ENCODE peak calls at places on chromosomes 1 and 21, in eight cellular contexts. One of them, this sample, is unnamed.

GRCh38 chr1:106022312-106022902 is 1034.1 kb upstream of the PRMT6 start:
- DNase-seq in HCT116: no peak
- DNase-seq in PC-3: peak
- DNase-seq in hepatocyte: peak
- DNase-seq in OCI-LY7: peak
- DNase-seq in SK-N-SH: no peak
- DNase-seq in GM23338: peak
- DNase-seq in neural progenitor cell: no peak
- DNase-seq in this sample: peak

GRCh38 chr1:20153000-20153418 is 13.9 kb downstream of the PLA2G2F start:
- DNase-seq in HCT116: no peak
- DNase-seq in PC-3: no peak
- DNase-seq in hepatocyte: no peak
- DNase-seq in OCI-LY7: no peak
- DNase-seq in SK-N-SH: peak
- DNase-seq in GM23338: peak
- DNase-seq in neural progenitor cell: peak
- DNase-seq in this sample: peak

GRCh38 chr1:43653339-43653738 is 3.4 kb downstream of the KDM4A start:
- DNase-seq in HCT116: no peak
- DNase-seq in PC-3: peak
- DNase-seq in hepatocyte: peak
- DNase-seq in OCI-LY7: peak
- DNase-seq in SK-N-SH: no peak
- DNase-seq in GM23338: peak
- DNase-seq in neural progenitor cell: peak
- DNase-seq in this sample: peak

GRCh38 chr21:42162831-42163510 is 56.0 kb upstream of the ABCG1 start:
- DNase-seq in HCT116: no peak
- DNase-seq in PC-3: peak
- DNase-seq in hepatocyte: no peak
- DNase-seq in OCI-LY7: peak
- DNase-seq in SK-N-SH: no peak
- DNase-seq in GM23338: no peak
- DNase-seq in neural progenitor cell: no peak
- DNase-seq in this sample: peak

GRCh38 chr1:15206418-15207030 is 40.5 kb upstream of the FHAD1 start:
- DNase-seq in HCT116: no peak
- DNase-seq in PC-3: peak
- DNase-seq in hepatocyte: no peak
- DNase-seq in OCI-LY7: no peak
- DNase-seq in SK-N-SH: no peak
- DNase-seq in GM23338: peak
- DNase-seq in neural progenitor cell: peak
- DNase-seq in this sample: no peak

GRCh38 chr1:92277105-92277504 is 21.7 kb downstream of the GLMN start:
- DNase-seq in HCT116: no peak
- DNase-seq in PC-3: peak
- DNase-seq in hepatocyte: no peak
- DNase-seq in OCI-LY7: no peak
- DNase-seq in SK-N-SH: no peak
- DNase-seq in GM23338: no peak
- DNase-seq in neural progenitor cell: no peak
- DNase-seq in this sample: peak

GRCh38 chr1:154466136-154466665 is 35.8 kb upstream of the TDRD10 start:
- DNase-seq in HCT116: no peak
- DNase-seq in PC-3: no peak
- DNase-seq in hepatocyte: no peak
- DNase-seq in OCI-LY7: no peak
- DNase-seq in SK-N-SH: no peak
- DNase-seq in GM23338: no peak
- DNase-seq in neural progenitor cell: no peak
- DNase-seq in this sample: no peak

GRCh38 chr1:118077331-118078055 is 107.5 kb downstream of the SPAG17 start:
- DNase-seq in HCT116: peak
- DNase-seq in PC-3: peak
- DNase-seq in hepatocyte: peak
- DNase-seq in OCI-LY7: no peak
- DNase-seq in SK-N-SH: no peak
- DNase-seq in GM23338: peak
- DNase-seq in neural progenitor cell: peak
- DNase-seq in this sample: peak

GRCh38 chr1:21576031-21576797 is 67.0 kb downstream of the ALPL start:
- DNase-seq in HCT116: no peak
- DNase-seq in PC-3: no peak
- DNase-seq in hepatocyte: no peak
- DNase-seq in OCI-LY7: no peak
- DNase-seq in SK-N-SH: no peak
- DNase-seq in GM23338: no peak
- DNase-seq in neural progenitor cell: no peak
- DNase-seq in this sample: no peak

GRCh38 chr1:221834698-221835538 is 93.0 kb upstream of the DUSP10 start:
- DNase-seq in HCT116: no peak
- DNase-seq in PC-3: peak
- DNase-seq in hepatocyte: no peak
- DNase-seq in OCI-LY7: no peak
- DNase-seq in SK-N-SH: no peak
- DNase-seq in GM23338: peak
- DNase-seq in neural progenitor cell: no peak
- DNase-seq in this sample: no peak

GRCh38 chr1:170790651-170791071 is 126.7 kb downstream of the PRRX1 start:
- DNase-seq in HCT116: no peak
- DNase-seq in PC-3: no peak
- DNase-seq in hepatocyte: no peak
- DNase-seq in OCI-LY7: no peak
- DNase-seq in SK-N-SH: no peak
- DNase-seq in GM23338: no peak
- DNase-seq in neural progenitor cell: no peak
- DNase-seq in this sample: peak

GRCh38 chr1:61119085-61119484 is 36.7 kb downstream of the NFIA start:
- DNase-seq in HCT116: no peak
- DNase-seq in PC-3: no peak
- DNase-seq in hepatocyte: peak
- DNase-seq in OCI-LY7: no peak
- DNase-seq in SK-N-SH: no peak
- DNase-seq in GM23338: no peak
- DNase-seq in neural progenitor cell: no peak
- DNase-seq in this sample: no peak

GRCh38 chr1:168206111-168206510 is 19.7 kb upstream of the SFT2D2 start:
- DNase-seq in HCT116: no peak
- DNase-seq in PC-3: no peak
- DNase-seq in hepatocyte: no peak
- DNase-seq in OCI-LY7: no peak
- DNase-seq in SK-N-SH: no peak
- DNase-seq in GM23338: no peak
- DNase-seq in neural progenitor cell: no peak
- DNase-seq in this sample: peak

GRCh38 chr1:230857822-230858221 is 10.5 kb downstream of the C1orf198 start:
- DNase-seq in HCT116: no peak
- DNase-seq in PC-3: no peak
- DNase-seq in hepatocyte: no peak
- DNase-seq in OCI-LY7: no peak
- DNase-seq in SK-N-SH: no peak
- DNase-seq in GM23338: no peak
- DNase-seq in neural progenitor cell: no peak
- DNase-seq in this sample: peak

GRCh38 chr1:19750101-19750881 is 49.4 kb downstream of the TMCO4 start:
- DNase-seq in HCT116: no peak
- DNase-seq in PC-3: peak
- DNase-seq in hepatocyte: no peak
- DNase-seq in OCI-LY7: no peak
- DNase-seq in SK-N-SH: no peak
- DNase-seq in GM23338: no peak
- DNase-seq in neural progenitor cell: no peak
- DNase-seq in this sample: peak

GRCh38 chr1:179952181-179952580 is 2.4 kb upstream of the CEP350 start:
- DNase-seq in HCT116: no peak
- DNase-seq in PC-3: no peak
- DNase-seq in hepatocyte: no peak
- DNase-seq in OCI-LY7: no peak
- DNase-seq in SK-N-SH: no peak
- DNase-seq in GM23338: no peak
- DNase-seq in neural progenitor cell: no peak
- DNase-seq in this sample: no peak

GRCh38 chr1:53949023-53949611 is 3.0 kb downstream of the LRRC42 start:
- DNase-seq in HCT116: no peak
- DNase-seq in PC-3: peak
- DNase-seq in hepatocyte: peak
- DNase-seq in OCI-LY7: peak
- DNase-seq in SK-N-SH: peak
- DNase-seq in GM23338: peak
- DNase-seq in neural progenitor cell: peak
- DNase-seq in this sample: peak

GRCh38 chr21:31788581-31788980 is 56.7 kb upstream of the SCAF4 start:
- DNase-seq in HCT116: no peak
- DNase-seq in PC-3: no peak
- DNase-seq in hepatocyte: no peak
- DNase-seq in OCI-LY7: no peak
- DNase-seq in SK-N-SH: no peak
- DNase-seq in GM23338: no peak
- DNase-seq in neural progenitor cell: no peak
- DNase-seq in this sample: no peak

GRCh38 chr1:193408782-193409293 is 222.4 kb upstream of the B3GALT2 start:
- DNase-seq in HCT116: no peak
- DNase-seq in PC-3: no peak
- DNase-seq in hepatocyte: peak
- DNase-seq in OCI-LY7: no peak
- DNase-seq in SK-N-SH: no peak
- DNase-seq in GM23338: peak
- DNase-seq in neural progenitor cell: peak
- DNase-seq in this sample: peak

DNA sequence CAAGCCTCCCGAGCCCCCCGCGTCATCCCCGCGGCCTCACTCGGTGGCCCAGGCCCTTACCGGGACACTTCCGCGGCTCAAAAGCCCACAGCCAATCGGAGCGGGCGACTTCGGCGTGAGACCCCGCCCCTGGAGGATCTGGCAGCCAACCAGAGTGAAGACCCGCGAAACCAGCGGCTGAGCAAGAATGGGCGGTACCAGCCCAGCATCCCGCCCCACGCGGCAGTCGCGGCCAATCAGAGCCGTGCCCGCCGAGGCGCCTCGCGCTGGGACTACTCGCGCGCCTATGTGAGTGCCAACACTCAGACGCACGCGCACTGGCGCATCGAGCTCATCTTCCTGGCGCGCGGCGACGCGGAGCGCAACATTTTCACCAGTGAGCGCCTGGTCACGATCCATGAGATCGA is 22.5 kb downstream of the DISP3 start:
- DNase-seq in HCT116: no peak
- DNase-seq in PC-3: no peak
- DNase-seq in hepatocyte: no peak
- DNase-seq in OCI-LY7: no peak
- DNase-seq in SK-N-SH: no peak
- DNase-seq in GM23338: peak
- DNase-seq in neural progenitor cell: no peak
- DNase-seq in this sample: no peak
- TF ChIP-seq EZH2phosphoT487 in HCT116: no peak
- TF ChIP-seq EZH2phosphoT487 in PC-3: no peak
- TF ChIP-seq EZH2phosphoT487 in hepatocyte: no peak
- TF ChIP-seq EZH2phosphoT487 in OCI-LY7: no peak
- TF ChIP-seq EZH2phosphoT487 in SK-N-SH: no peak
- TF ChIP-seq EZH2phosphoT487 in GM23338: no peak
- TF ChIP-seq EZH2phosphoT487 in neural progenitor cell: no peak
- TF ChIP-seq EZH2phosphoT487 in this sample: no peak

GRCh38 chr1:226717256-226717909 is 21.7 kb downstream of the ITPKB start:
- DNase-seq in HCT116: no peak
- DNase-seq in PC-3: peak
- DNase-seq in hepatocyte: no peak
- DNase-seq in OCI-LY7: peak
- DNase-seq in SK-N-SH: no peak
- DNase-seq in GM23338: no peak
- DNase-seq in neural progenitor cell: no peak
- DNase-seq in this sample: no peak

GRCh38 chr1:226712779-226713420 is 26.2 kb downstream of the ITPKB start:
- DNase-seq in HCT116: no peak
- DNase-seq in PC-3: no peak
- DNase-seq in hepatocyte: no peak
- DNase-seq in OCI-LY7: peak
- DNase-seq in SK-N-SH: no peak
- DNase-seq in GM23338: no peak
- DNase-seq in neural progenitor cell: no peak
- DNase-seq in this sample: no peak

GRCh38 chr1:226714148-226714547 is 24.9 kb downstream of the ITPKB start:
- DNase-seq in HCT116: no peak
- DNase-seq in PC-3: peak
- DNase-seq in hepatocyte: no peak
- DNase-seq in OCI-LY7: no peak
- DNase-seq in SK-N-SH: no peak
- DNase-seq in GM23338: no peak
- DNase-seq in neural progenitor cell: no peak
- DNase-seq in this sample: no peak

GRCh38 chr1:226719596-226720386 is 19.3 kb downstream of the ITPKB start:
- DNase-seq in HCT116: no peak
- DNase-seq in PC-3: no peak
- DNase-seq in hepatocyte: no peak
- DNase-seq in OCI-LY7: no peak
- DNase-seq in SK-N-SH: no peak
- DNase-seq in GM23338: no peak
- DNase-seq in neural progenitor cell: peak
- DNase-seq in this sample: no peak

DNA sequence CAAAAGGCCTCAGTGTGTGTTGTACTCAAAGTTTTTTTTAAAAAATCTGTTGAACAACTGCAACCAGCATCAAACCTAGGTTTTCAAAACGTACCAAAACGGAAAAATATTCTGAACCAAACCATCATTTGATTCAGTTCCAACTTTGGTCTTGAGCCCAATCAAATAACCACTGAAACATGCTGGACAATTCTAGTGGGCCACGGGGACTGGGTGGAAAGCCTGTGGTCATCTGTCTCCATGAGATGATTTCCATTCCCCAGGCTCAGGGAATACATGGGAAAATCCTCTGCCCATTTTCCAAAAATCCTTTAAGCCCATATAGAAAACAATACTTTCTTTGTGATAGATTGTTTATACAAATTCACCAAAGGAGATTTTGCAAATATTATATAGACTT is 22.5 kb downstream of the ITPKB start:
- DNase-seq in HCT116: no peak
- DNase-seq in PC-3: no peak
- DNase-seq in hepatocyte: no peak
- DNase-seq in OCI-LY7: no peak
- DNase-seq in SK-N-SH: no peak
- DNase-seq in GM23338: no peak
- DNase-seq in neural progenitor cell: no peak
- DNase-seq in this sample: no peak
- H3K27ac ChIP-seq in HCT116: no peak
- H3K27ac ChIP-seq in PC-3: no peak
- H3K27ac ChIP-seq in hepatocyte: no peak
- H3K27ac ChIP-seq in OCI-LY7: peak
- H3K27ac ChIP-seq in SK-N-SH: no peak
- H3K27ac ChIP-seq in GM23338: no peak
- H3K27ac ChIP-seq in neural progenitor cell: no peak
- H3K27ac ChIP-seq in this sample: no peak

GRCh38 chr21:45980697-45981096 is 873 bp upstream of the COL6A1 start:
- DNase-seq in HCT116: no peak
- DNase-seq in PC-3: no peak
- DNase-seq in hepatocyte: no peak
- DNase-seq in OCI-LY7: no peak
- DNase-seq in SK-N-SH: no peak
- DNase-seq in GM23338: no peak
- DNase-seq in neural progenitor cell: no peak
- DNase-seq in this sample: no peak
- H3K4me3 ChIP-seq in HCT116: peak
- H3K4me3 ChIP-seq in PC-3: peak
- H3K4me3 ChIP-seq in hepatocyte: peak
- H3K4me3 ChIP-seq in OCI-LY7: no peak
- H3K4me3 ChIP-seq in SK-N-SH: peak
- H3K4me3 ChIP-seq in GM23338: peak
- H3K4me3 ChIP-seq in neural progenitor cell: peak
- H3K4me3 ChIP-seq in this sample: peak

GRCh38 chr21:46168659-46169386 is 13.4 kb upstream of the FTCD start:
- DNase-seq in HCT116: no peak
- DNase-seq in PC-3: no peak
- DNase-seq in hepatocyte: no peak
- DNase-seq in OCI-LY7: no peak
- DNase-seq in SK-N-SH: no peak
- DNase-seq in GM23338: no peak
- DNase-seq in neural progenitor cell: no peak
- DNase-seq in this sample: no peak
- TF ChIP-seq EZH2phosphoT487 in HCT116: no peak
- TF ChIP-seq EZH2phosphoT487 in PC-3: no peak
- TF ChIP-seq EZH2phosphoT487 in hepatocyte: no peak
- TF ChIP-seq EZH2phosphoT487 in OCI-LY7: no peak
- TF ChIP-seq EZH2phosphoT487 in SK-N-SH: no peak
- TF ChIP-seq EZH2phosphoT487 in GM23338: no peak
- TF ChIP-seq EZH2phosphoT487 in neural progenitor cell: no peak
- TF ChIP-seq EZH2phosphoT487 in this sample: no peak

This sample was measured in GM23248.